ENCODE peak calls at places on chromosomes 12 and 14, in seven cellular contexts. One of them, this sample, is unnamed.

GRCh38 chr14:50091240-50091914 is 25.0 kb downstream of the VCPKMT start:
- DNase-seq in IMR-90: no peak
- DNase-seq in trophoblast cell: no peak
- DNase-seq in mesenchymal stem cell: no peak
- DNase-seq in mesendoderm: no peak
- DNase-seq in H9: no peak
- DNase-seq in neuronal stem cell: no peak
- DNase-seq in this sample: no peak

GRCh38 chr14:93207468-93208308 is 632 bp downstream of the UBR7 start:
- DNase-seq in IMR-90: peak
- DNase-seq in trophoblast cell: no peak
- DNase-seq in mesenchymal stem cell: peak
- DNase-seq in mesendoderm: peak
- DNase-seq in H9: no peak
- DNase-seq in neuronal stem cell: peak
- DNase-seq in this sample: no peak

GRCh38 chr14:89139404-89140247 is 277.4 kb downstream of the FOXN3 start:
- DNase-seq in IMR-90: no peak
- DNase-seq in trophoblast cell: no peak
- DNase-seq in mesenchymal stem cell: no peak
- DNase-seq in mesendoderm: peak
- DNase-seq in H9: peak
- DNase-seq in neuronal stem cell: no peak
- DNase-seq in this sample: no peak

GRCh38 chr14:80638620-80639215 is 302.8 kb downstream of the CEP128 start:
- DNase-seq in IMR-90: peak
- DNase-seq in trophoblast cell: peak
- DNase-seq in mesenchymal stem cell: peak
- DNase-seq in mesendoderm: peak
- DNase-seq in H9: no peak
- DNase-seq in neuronal stem cell: no peak
- DNase-seq in this sample: no peak

GRCh38 chr12:89573081-89573810 is 47.4 kb upstream of the POC1B start:
- DNase-seq in IMR-90: no peak
- DNase-seq in trophoblast cell: no peak
- DNase-seq in mesenchymal stem cell: no peak
- DNase-seq in mesendoderm: no peak
- DNase-seq in H9: no peak
- DNase-seq in neuronal stem cell: no peak
- DNase-seq in this sample: no peak

GRCh38 chr12:2640709-2641108 is 154.1 kb upstream of the FKBP4 start:
- DNase-seq in IMR-90: peak
- DNase-seq in trophoblast cell: peak
- DNase-seq in mesenchymal stem cell: peak
- DNase-seq in mesendoderm: peak
- DNase-seq in H9: peak
- DNase-seq in neuronal stem cell: no peak
- DNase-seq in this sample: no peak

GRCh38 chr12:109727746-109728726 is 14.4 kb downstream of the FAM222A start:
- DNase-seq in IMR-90: no peak
- DNase-seq in trophoblast cell: peak
- DNase-seq in mesenchymal stem cell: no peak
- DNase-seq in mesendoderm: no peak
- DNase-seq in H9: peak
- DNase-seq in neuronal stem cell: no peak
- DNase-seq in this sample: no peak

GRCh38 chr14:49173765-49174373 is 412.3 kb downstream of the RPS29 start:
- DNase-seq in IMR-90: peak
- DNase-seq in trophoblast cell: peak
- DNase-seq in mesenchymal stem cell: peak
- DNase-seq in mesendoderm: peak
- DNase-seq in H9: peak
- DNase-seq in neuronal stem cell: peak
- DNase-seq in this sample: peak

GRCh38 chr14:21768116-21768874 is 94.7 kb upstream of the OR4E1 start:
- DNase-seq in IMR-90: peak
- DNase-seq in trophoblast cell: peak
- DNase-seq in mesenchymal stem cell: peak
- DNase-seq in mesendoderm: peak
- DNase-seq in H9: peak
- DNase-seq in neuronal stem cell: peak
- DNase-seq in this sample: no peak

GRCh38 chr14:65414961-65415589 is 2.5 kb downstream of the FUT8 start:
- DNase-seq in IMR-90: peak
- DNase-seq in trophoblast cell: no peak
- DNase-seq in mesenchymal stem cell: peak
- DNase-seq in mesendoderm: no peak
- DNase-seq in H9: no peak
- DNase-seq in neuronal stem cell: no peak
- DNase-seq in this sample: no peak

GRCh38 chr12:99131761-99132199 is 486.7 kb downstream of the APAF1 start:
- DNase-seq in IMR-90: no peak
- DNase-seq in trophoblast cell: no peak
- DNase-seq in mesenchymal stem cell: no peak
- DNase-seq in mesendoderm: peak
- DNase-seq in H9: peak
- DNase-seq in neuronal stem cell: peak
- DNase-seq in this sample: peak

GRCh38 chr14:21680072-21680471 is 6.5 kb upstream of the OR4E1 start:
- DNase-seq in IMR-90: peak
- DNase-seq in trophoblast cell: peak
- DNase-seq in mesenchymal stem cell: peak
- DNase-seq in mesendoderm: no peak
- DNase-seq in H9: no peak
- DNase-seq in neuronal stem cell: no peak
- DNase-seq in this sample: no peak

GRCh38 chr14:106058342-106058741 is 532.0 kb downstream of the TMEM121 start:
- DNase-seq in IMR-90: no peak
- DNase-seq in trophoblast cell: no peak
- DNase-seq in mesenchymal stem cell: no peak
- DNase-seq in mesendoderm: no peak
- DNase-seq in H9: no peak
- DNase-seq in neuronal stem cell: no peak
- DNase-seq in this sample: no peak

GRCh38 chr14:106067935-106068334 is 541.6 kb downstream of the TMEM121 start:
- DNase-seq in IMR-90: no peak
- DNase-seq in trophoblast cell: no peak
- DNase-seq in mesenchymal stem cell: no peak
- DNase-seq in mesendoderm: no peak
- DNase-seq in H9: no peak
- DNase-seq in neuronal stem cell: no peak
- DNase-seq in this sample: no peak

GRCh38 chr14:106060576-106060975 is 534.2 kb downstream of the TMEM121 start:
- DNase-seq in IMR-90: no peak
- DNase-seq in trophoblast cell: peak
- DNase-seq in mesenchymal stem cell: no peak
- DNase-seq in mesendoderm: no peak
- DNase-seq in H9: no peak
- DNase-seq in neuronal stem cell: no peak
- DNase-seq in this sample: no peak

DNA sequence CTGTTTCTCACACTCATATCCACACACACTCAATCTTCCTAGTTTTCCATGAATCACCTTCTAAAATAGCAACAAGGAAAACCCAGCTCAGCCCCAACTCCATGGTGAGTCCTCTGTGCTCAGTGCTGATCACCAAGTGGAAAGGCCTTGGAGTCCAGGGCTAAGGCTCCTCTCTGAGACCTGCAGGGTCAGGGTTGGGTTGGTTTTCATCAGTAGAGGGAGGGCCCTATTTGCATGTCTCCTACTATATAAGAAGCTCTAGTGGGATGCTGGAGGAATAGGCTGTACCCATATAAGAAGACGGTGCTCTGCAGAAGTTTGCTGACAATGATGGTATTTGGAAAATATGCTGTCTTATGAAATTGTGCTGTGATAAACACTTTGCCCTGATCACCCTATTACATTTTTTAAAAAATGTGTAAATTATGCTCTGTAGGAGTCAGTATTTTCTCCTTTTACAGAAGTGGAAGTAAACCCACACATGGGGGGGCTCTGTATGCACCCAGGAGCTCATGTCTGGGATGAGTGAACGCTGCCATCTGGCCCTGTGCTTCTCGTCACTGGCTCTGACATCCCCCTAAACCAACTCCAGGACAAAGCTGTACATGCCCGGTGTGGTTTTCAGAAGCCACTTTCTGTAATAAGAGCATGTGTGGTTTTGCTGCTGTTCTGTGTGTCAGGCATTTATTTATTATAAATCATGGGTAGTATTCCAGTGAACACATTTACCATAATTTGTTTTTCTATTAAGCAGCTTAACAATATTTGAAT is 536.3 kb downstream of the TMEM121 start:
- DNase-seq in IMR-90: no peak
- DNase-seq in trophoblast cell: no peak
- DNase-seq in mesenchymal stem cell: no peak
- DNase-seq in mesendoderm: no peak
- DNase-seq in H9: no peak
- DNase-seq in neuronal stem cell: no peak
- DNase-seq in this sample: no peak
- H3K4ac ChIP-seq in IMR-90: no peak
- H3K4ac ChIP-seq in trophoblast cell: no peak
- H3K4ac ChIP-seq in mesenchymal stem cell: no peak
- H3K4ac ChIP-seq in mesendoderm: no peak
- H3K4ac ChIP-seq in H9: no peak
- H3K4ac ChIP-seq in neuronal stem cell: no peak
- H3K4ac ChIP-seq in this sample: no peak

DNA sequence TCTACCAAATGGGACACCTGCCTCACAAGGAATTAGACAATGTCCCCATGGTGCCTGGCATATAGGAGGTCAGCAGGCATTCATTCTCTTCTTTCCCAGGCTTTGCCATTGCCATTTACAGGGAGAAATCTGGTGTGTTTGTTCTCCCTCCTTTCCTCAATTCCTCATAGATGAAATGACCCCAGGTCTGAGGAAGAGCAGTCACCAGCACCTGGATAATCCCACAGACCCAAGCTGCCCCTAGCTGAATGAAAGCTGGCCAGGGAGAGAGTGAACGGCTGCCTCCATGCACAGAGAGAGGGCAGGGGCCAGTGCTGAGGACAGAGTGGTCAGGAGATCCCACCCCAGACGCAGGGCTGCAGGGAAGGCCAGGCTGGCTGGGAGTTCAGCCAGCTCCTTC is 1.8 kb upstream of the KRT4 start:
- DNase-seq in IMR-90: no peak
- DNase-seq in trophoblast cell: no peak
- DNase-seq in mesenchymal stem cell: no peak
- DNase-seq in mesendoderm: no peak
- DNase-seq in H9: no peak
- DNase-seq in neuronal stem cell: no peak
- DNase-seq in this sample: no peak
- H3K4ac ChIP-seq in IMR-90: peak
- H3K4ac ChIP-seq in trophoblast cell: no peak
- H3K4ac ChIP-seq in mesenchymal stem cell: no peak
- H3K4ac ChIP-seq in mesendoderm: no peak
- H3K4ac ChIP-seq in H9: no peak
- H3K4ac ChIP-seq in neuronal stem cell: no peak
- H3K4ac ChIP-seq in this sample: no peak

GRCh38 chr14:100712490-100712889 is 14.2 kb upstream of the DLK1 start:
- DNase-seq in IMR-90: no peak
- DNase-seq in trophoblast cell: no peak
- DNase-seq in mesenchymal stem cell: no peak
- DNase-seq in mesendoderm: no peak
- DNase-seq in H9: no peak
- DNase-seq in neuronal stem cell: no peak
- DNase-seq in this sample: no peak

GRCh38 chr14:100713720-100714119 is 13.0 kb upstream of the DLK1 start:
- DNase-seq in IMR-90: no peak
- DNase-seq in trophoblast cell: no peak
- DNase-seq in mesenchymal stem cell: no peak
- DNase-seq in mesendoderm: no peak
- DNase-seq in H9: no peak
- DNase-seq in neuronal stem cell: no peak
- DNase-seq in this sample: no peak

GRCh38 chr14:100715803-100716202 is 10.9 kb upstream of the DLK1 start:
- DNase-seq in IMR-90: no peak
- DNase-seq in trophoblast cell: no peak
- DNase-seq in mesenchymal stem cell: no peak
- DNase-seq in mesendoderm: peak
- DNase-seq in H9: no peak
- DNase-seq in neuronal stem cell: no peak
- DNase-seq in this sample: no peak

GRCh38 chr14:100715332-100715731 is 11.4 kb upstream of the DLK1 start:
- DNase-seq in IMR-90: no peak
- DNase-seq in trophoblast cell: no peak
- DNase-seq in mesenchymal stem cell: no peak
- DNase-seq in mesendoderm: no peak
- DNase-seq in H9: no peak
- DNase-seq in neuronal stem cell: no peak
- DNase-seq in this sample: no peak

DNA sequence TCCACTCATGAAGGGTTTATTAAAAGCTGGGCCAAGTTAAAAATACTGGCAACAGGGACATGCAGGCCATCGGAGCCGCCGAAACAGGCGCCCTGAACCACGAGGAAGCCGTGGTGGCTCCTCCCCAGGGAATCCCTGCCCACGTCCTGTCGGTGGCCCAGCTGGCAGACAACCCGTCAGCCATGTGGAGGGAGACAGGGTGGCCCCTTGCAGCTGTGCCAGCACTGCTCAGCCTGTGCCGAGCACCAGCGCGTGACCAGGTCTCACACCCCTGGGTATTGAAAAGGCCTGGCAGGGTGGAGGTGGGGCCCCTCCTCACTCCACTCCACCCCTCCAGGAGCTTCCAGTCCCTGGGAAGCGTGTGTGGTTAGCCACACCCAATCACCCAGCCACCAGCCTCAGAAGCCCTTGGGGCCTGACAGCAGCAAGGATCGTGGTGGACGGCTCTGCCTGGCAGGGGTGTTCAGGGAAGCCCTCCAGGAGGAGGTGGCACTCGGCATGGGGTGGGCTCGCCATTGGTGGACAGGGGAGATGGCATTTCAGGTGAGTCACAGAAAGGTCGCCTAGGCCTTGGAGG is 12.4 kb upstream of the DLK1 start:
- DNase-seq in IMR-90: no peak
- DNase-seq in trophoblast cell: no peak
- DNase-seq in mesenchymal stem cell: no peak
- DNase-seq in mesendoderm: no peak
- DNase-seq in H9: no peak
- DNase-seq in neuronal stem cell: no peak
- DNase-seq in this sample: no peak
- H3K4ac ChIP-seq in IMR-90: no peak
- H3K4ac ChIP-seq in trophoblast cell: no peak
- H3K4ac ChIP-seq in mesenchymal stem cell: no peak
- H3K4ac ChIP-seq in mesendoderm: no peak
- H3K4ac ChIP-seq in H9: no peak
- H3K4ac ChIP-seq in neuronal stem cell: peak
- H3K4ac ChIP-seq in this sample: no peak

GRCh38 chr12:116577149-116577548 is 18.0 kb downstream of the MAP1LC3B2 start:
- DNase-seq in IMR-90: peak
- DNase-seq in trophoblast cell: no peak
- DNase-seq in mesenchymal stem cell: no peak
- DNase-seq in mesendoderm: no peak
- DNase-seq in H9: no peak
- DNase-seq in neuronal stem cell: no peak
- DNase-seq in this sample: no peak

GRCh38 chr12:116583284-116583683 is 24.1 kb downstream of the MAP1LC3B2 start:
- DNase-seq in IMR-90: no peak
- DNase-seq in trophoblast cell: no peak
- DNase-seq in mesenchymal stem cell: no peak
- DNase-seq in mesendoderm: no peak
- DNase-seq in H9: no peak
- DNase-seq in neuronal stem cell: no peak
- DNase-seq in this sample: no peak

GRCh38 chr12:116582610-116583009 is 23.4 kb downstream of the MAP1LC3B2 start:
- DNase-seq in IMR-90: peak
- DNase-seq in trophoblast cell: no peak
- DNase-seq in mesenchymal stem cell: no peak
- DNase-seq in mesendoderm: no peak
- DNase-seq in H9: no peak
- DNase-seq in neuronal stem cell: no peak
- DNase-seq in this sample: no peak

GRCh38 chr12:116578051-116578450 is 18.9 kb downstream of the MAP1LC3B2 start:
- DNase-seq in IMR-90: no peak
- DNase-seq in trophoblast cell: no peak
- DNase-seq in mesenchymal stem cell: no peak
- DNase-seq in mesendoderm: no peak
- DNase-seq in H9: no peak
- DNase-seq in neuronal stem cell: no peak
- DNase-seq in this sample: no peak
- H3K4ac ChIP-seq in IMR-90: no peak
- H3K4ac ChIP-seq in trophoblast cell: no peak
- H3K4ac ChIP-seq in mesenchymal stem cell: no peak
- H3K4ac ChIP-seq in mesendoderm: no peak
- H3K4ac ChIP-seq in H9: no peak
- H3K4ac ChIP-seq in neuronal stem cell: no peak
- H3K4ac ChIP-seq in this sample: no peak